ENCODE peak calls at places on chromosomes 7 and 10, in seven cellular contexts. I is ovary, F is psoas muscle, Z is ascending aorta, K is Panc1, Q is heart left ventricle, O is IMR-90. X is an unnamed sample.

GRCh38 chr7:30915751-30916150 is 4.1 kb downstream of the AQP1 start:
- DNase-seq in I (no peak), F (peak; percentile 26), Z (no peak), K (no peak), Q (peak; percentile 21), O (no peak), X (no peak)

GRCh38 chr10:42979181-42979580 is 97.7 kb upstream of the RET start:
- DNase-seq in I (no peak), F (no peak), Z (peak; percentile 27), K (no peak), Q (peak; percentile 3), O (no peak), X (peak; percentile 6)

GRCh38 chr7:155728116-155728515 is 83.7 kb downstream of the RBM33 start:
- DNase-seq in I (no peak), F (no peak), Z (no peak), K (no peak), Q (no peak), O (no peak), X (no peak)

GRCh38 chr10:97169911-97170693 is 15.7 kb downstream of the SLIT1 start:
- DNase-seq in I (no peak), F (peak; percentile 67), Z (no peak), K (no peak), Q (peak; percentile 78), O (no peak), X (no peak)

GRCh38 chr7:27251136-27251512 is 8.5 kb downstream of the EVX1 start:
- DNase-seq in I (no peak), F (no peak), Z (no peak), K (no peak), Q (no peak), O (no peak), X (no peak)

GRCh38 chr10:17981766-17982380 is 30.2 kb downstream of the SLC39A12 start:
- DNase-seq in I (no peak), F (no peak), Z (no peak), K (no peak), Q (no peak), O (peak; percentile 93), X (no peak)

GRCh38 chr7:25632616-25633015 is 404.3 kb upstream of the NPVF start:
- DNase-seq in I (no peak), F (no peak), Z (no peak), K (no peak), Q (no peak), O (no peak), X (no peak)

GRCh38 chr10:17428616-17429097 is 25.7 kb downstream of the ST8SIA6 start:
- DNase-seq in I (no peak), F (no peak), Z (no peak), K (no peak), Q (no peak), O (no peak), X (peak; percentile 38)

GRCh38 chr10:89392974-89393373 is 551 bp downstream of the IFIT1 start:
- DNase-seq in I (no peak), F (no peak), Z (no peak), K (no peak), Q (no peak), O (peak; percentile 92), X (no peak)

GRCh38 chr7:131556055-131556911 is at the start of gene PODXL:
- DNase-seq in I (peak; percentile 79), F (peak; percentile 89), Z (peak; percentile 78), K (no peak), Q (peak; percentile 85), O (peak; percentile 17), X (peak; percentile 75)

GRCh38 chr7:39587393-39587792 is 21.2 kb downstream of the YAE1 start:
- DNase-seq in I (no peak), F (no peak), Z (no peak), K (no peak), Q (no peak), O (peak; percentile 55), X (no peak)

GRCh38 chr7:117061751-117062150 is 108.5 kb downstream of the ST7 start:
- DNase-seq in I (no peak), F (no peak), Z (no peak), K (no peak), Q (no peak), O (peak; percentile 80), X (no peak)

GRCh38 chr10:129851941-129852650 is 112.0 kb downstream of the EBF3 start:
- DNase-seq in I (no peak), F (no peak), Z (no peak), K (no peak), Q (no peak), O (no peak), X (no peak)

GRCh38 chr7:158394936-158395335 is 192.7 kb downstream of the PTPRN2 start:
- DNase-seq in I (no peak), F (no peak), Z (no peak), K (no peak), Q (no peak), O (no peak), X (peak; percentile 91)

GRCh38 chr7:142412551-142413193 is 154.8 kb upstream of the PRSS58 start:
- DNase-seq in I (no peak), F (no peak), Z (no peak), K (peak; percentile 30), Q (no peak), O (peak; percentile 73), X (no peak)

GRCh38 chr10:76675951-76676587 is 961.5 kb downstream of the KCNMA1 start:
- DNase-seq in I (peak; percentile 50), F (peak; percentile 64), Z (peak; percentile 94), K (no peak), Q (peak; percentile 61), O (no peak), X (no peak)

GRCh38 chr10:67851229-67851628 is 13.2 kb upstream of the DNAJC12 start:
- DNase-seq in I (no peak), F (no peak), Z (no peak), K (no peak), Q (no peak), O (no peak), X (no peak)
- TF ChIP-seq CTCF in I (no peak), F (no peak), Z (no peak), K (no peak), Q (no peak), O (no peak), X (no peak)

GRCh38 chr10:84177541-84178386 is 4.2 kb downstream of the GPR15LG start:
- DNase-seq in I (no peak), F (no peak), Z (no peak), K (no peak), Q (peak; percentile 75), O (no peak), X (no peak)

GRCh38 chr10:84176836-84177474 is 3.4 kb downstream of the GPR15LG start:
- DNase-seq in I (no peak), F (no peak), Z (no peak), K (no peak), Q (no peak), O (no peak), X (no peak)

GRCh38 chr10:84178387-84178697 is 4.7 kb downstream of the GPR15LG start:
- DNase-seq in I (no peak), F (no peak), Z (no peak), K (no peak), Q (no peak), O (no peak), X (no peak)

GRCh38 chr10:84175436-84175835 is 1.8 kb downstream of the GPR15LG start:
- DNase-seq in I (no peak), F (no peak), Z (no peak), K (no peak), Q (no peak), O (no peak), X (no peak)

GRCh38 chr10:84176351-84176750 is 2.8 kb downstream of the GPR15LG start:
- DNase-seq in I (no peak), F (no peak), Z (no peak), K (no peak), Q (no peak), O (no peak), X (no peak)
- H3K4me1 ChIP-seq in I (no peaks in the 10 kb centered on the region), F (no peaks in the 10 kb centered on the region), Z (no peaks in the 10 kb centered on the region), K (no peaks in the 10 kb centered on the region), Q (no peaks in the 10 kb centered on the region), O (no peaks in the 10 kb centered on the region), X (no peaks in the 10 kb centered on the region)

GRCh38 chr7:146926833-146927232 is 810.2 kb downstream of the CNTNAP2 start:
- DNase-seq in I (no peak), F (no peak), Z (no peak), K (no peak), Q (no peak), O (no peak), X (no peak)
- H3K27ac ChIP-seq in I (no peak overlapping the region), F (no peak overlapping the region), Z (no peak overlapping the region), K (no peak overlapping the region), Q (no peak overlapping the region), O (no peak overlapping the region), X (no peak overlapping the region)

DNA sequence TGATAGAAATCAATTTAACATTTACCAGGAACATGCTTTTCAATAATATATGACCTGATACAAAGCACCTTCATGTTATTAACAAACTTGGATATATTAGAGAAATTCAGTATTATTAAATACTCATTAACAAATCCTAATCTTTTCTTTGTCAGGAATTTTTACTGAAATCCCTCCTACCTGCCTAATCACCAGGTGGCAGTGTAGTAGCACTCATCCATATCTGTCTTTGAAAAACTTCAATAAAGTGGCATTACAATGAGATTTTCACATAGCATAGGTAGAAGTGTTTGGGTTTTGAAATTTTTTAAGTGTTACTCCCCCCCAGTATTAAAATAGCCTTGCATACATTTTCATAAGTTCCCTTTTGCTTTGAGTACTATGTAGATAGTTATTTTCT is 1246.6 kb upstream of the LRRN3 start:
- DNase-seq in I (no peak), F (no peak), Z (no peak), K (no peak), Q (no peak), O (peak; percentile 14), X (no peak)
- TF ChIP-seq CTCF in I (no peak), F (peak; percentile 17), Z (peak; percentile 28), K (peak; percentile 42), Q (peak; percentile 22), O (peak; percentile 54), X (no peak)

DNA sequence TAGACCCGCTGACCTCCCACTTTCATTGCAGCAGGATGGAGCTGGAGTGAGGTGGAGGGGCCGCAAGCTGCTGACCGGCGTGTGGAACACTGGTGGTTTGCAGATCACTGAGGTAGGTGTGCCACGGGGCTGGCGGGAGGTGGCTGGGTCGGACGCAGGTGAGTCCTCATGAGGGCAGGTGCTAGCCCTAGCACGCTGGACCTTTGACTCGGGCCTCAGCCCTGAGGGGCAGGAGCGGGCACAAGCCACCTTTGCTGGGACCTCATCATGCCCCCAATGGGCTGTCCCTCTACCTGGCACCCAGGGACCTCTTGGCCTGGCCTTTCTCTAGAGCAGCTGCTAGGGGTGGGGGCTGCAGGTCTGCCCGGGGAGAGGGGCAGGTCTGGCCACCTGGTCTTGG is 93.3 kb downstream of the ZMIZ1 start:
- DNase-seq in I (no peak), F (peak; percentile 54), Z (no peak), K (no peak), Q (no peak), O (no peak), X (no peak)
- H3K4me1 ChIP-seq in I (peaks cover 60% of the 10 kb centered on the region), F (peaks cover 83% of the 10 kb centered on the region), Z (peaks cover 30% of the 10 kb centered on the region), K (peaks cover 53% of the 10 kb centered on the region), Q (peaks cover 92% of the 10 kb centered on the region), O (peaks cover 70% of the 10 kb centered on the region), X (peaks cover 54% of the 10 kb centered on the region)

GRCh38 chr10:52143338-52143737 is 170.7 kb upstream of the DKK1 start:
- DNase-seq in I (no peak), F (no peak), Z (no peak), K (no peak), Q (no peak), O (no peak), X (no peak)
- H3K27ac ChIP-seq in I (no peak overlapping the region), F (no peak overlapping the region), Z (no peak overlapping the region), K (no peak overlapping the region), Q (no peak overlapping the region), O (no peak overlapping the region), X (no peak overlapping the region)